ENCODE peak calls at places on chromosomes 2 and 18, in ten cellular contexts. J is A549; I is progenitor cell of endocrine pancreas; X is stimulated activated CD4-positive, alpha-beta T cell treated with anti-CD3 and anti-CD28 coated beads, Interleukin-1b, Interleukin-23, amount 100 ng/mL, for 4 hours; R is coronary artery; M is Kasumi-1; Q is GM04504; D is CD4-positive, alpha-beta memory T cell; O is left lobe of liver; K is NCI-H748 treated with DMSO at 0.1 percent for 48 hours. G is an unnamed sample.

GRCh38 chr2:64220906-64221659 is 76.9 kb upstream of the PELI1 start:
- DNase-seq in J (no peak), I (no peak), X (no peak), R (no peak), M (no peak), Q (no peak), D (no peak), O (no peak), K (no peak), G (no peak)

GRCh38 chr2:29423267-29423666 is 308.1 kb downstream of the CLIP4 start:
- DNase-seq in J (no peak), I (no peak), X (no peak), R (no peak), M (no peak), Q (no peak), D (no peak), O (no peak), K (no peak), G (no peak)

GRCh38 chr2:19667085-19667484 is 234.7 kb downstream of the TTC32 start:
- DNase-seq in J (peak), I (no peak), X (no peak), R (no peak), M (no peak), Q (no peak), D (no peak), O (no peak), K (no peak), G (no peak)

GRCh38 chr18:74271656-74272055 is 20.1 kb downstream of the CYB5A start:
- DNase-seq in J (no peak), I (no peak), X (no peak), R (no peak), M (no peak), Q (no peak), D (no peak), O (no peak), K (no peak), G (no peak)

GRCh38 chr2:28296243-28296642 is 96.4 kb upstream of the FOSL2 start:
- DNase-seq in J (peak), I (no peak), X (no peak), R (no peak), M (no peak), Q (no peak), D (no peak), O (no peak), K (no peak), G (no peak)

GRCh38 chr2:190707726-190708125 is 58.8 kb downstream of the NAB1 start:
- DNase-seq in J (no peak), I (no peak), X (no peak), R (no peak), M (no peak), Q (no peak), D (no peak), O (no peak), K (no peak), G (no peak)

GRCh38 chr18:46322941-46323340 is 218.8 kb downstream of the HAUS1 start:
- DNase-seq in J (no peak), I (no peak), X (no peak), R (no peak), M (no peak), Q (no peak), D (no peak), O (no peak), K (no peak), G (no peak)

GRCh38 chr2:232207174-232207573 is 171.4 kb upstream of the ALPP start:
- DNase-seq in J (no peak), I (no peak), X (no peak), R (no peak), M (no peak), Q (no peak), D (no peak), O (no peak), K (no peak), G (no peak)

GRCh38 chr18:61606759-61607158 is 273.5 kb downstream of the CDH20 start:
- DNase-seq in J (peak), I (no peak), X (no peak), R (no peak), M (peak), Q (peak), D (no peak), O (no peak), K (no peak), G (no peak)

GRCh38 chr2:213451542-213452256 is 167.4 kb downstream of the SPAG16 start:
- DNase-seq in J (no peak), I (peak), X (no peak), R (no peak), M (no peak), Q (no peak), D (no peak), O (no peak), K (peak), G (no peak)

GRCh38 chr2:239274391-239275001 is 126.3 kb downstream of the HDAC4 start:
- DNase-seq in J (peak), I (no peak), X (no peak), R (peak), M (no peak), Q (peak), D (no peak), O (peak), K (no peak), G (no peak)

GRCh38 chr2:32712870-32713269 is 85.0 kb downstream of the TTC27 start:
- DNase-seq in J (no peak), I (no peak), X (no peak), R (no peak), M (no peak), Q (no peak), D (no peak), O (no peak), K (no peak), G (no peak)

GRCh38 chr2:236853558-236853957 is 232.1 kb upstream of the COPS8 start:
- DNase-seq in J (no peak), I (no peak), X (no peak), R (peak), M (no peak), Q (no peak), D (no peak), O (peak), K (no peak), G (no peak)

GRCh38 chr2:162011718-162012564 is 62.1 kb downstream of the DPP4 start:
- DNase-seq in J (no peak), I (no peak), X (no peak), R (no peak), M (no peak), Q (no peak), D (peak), O (no peak), K (no peak), G (no peak)

GRCh38 chr2:11665028-11665427 is 5.0 kb downstream of the NTSR2 start:
- DNase-seq in J (no peak), I (no peak), X (no peak), R (no peak), M (no peak), Q (no peak), D (no peak), O (no peak), K (no peak), G (no peak)

GRCh38 chr2:159211447-159212396 is 74.8 kb downstream of the WDSUB1 start:
- DNase-seq in J (no peak), I (no peak), X (no peak), R (peak), M (no peak), Q (no peak), D (no peak), O (no peak), K (no peak), G (no peak)

GRCh38 chr2:171225989-171226388 is 65.3 kb upstream of the TLK1 start:
- DNase-seq in J (no peak), I (no peak), X (no peak), R (no peak), M (no peak), Q (no peak), D (no peak), O (no peak), K (no peak), G (no peak)

GRCh38 chr18:63975632-63976031 is 5.8 kb downstream of the SERPINB8 start:
- DNase-seq in J (no peak), I (no peak), X (no peak), R (no peak), M (peak), Q (no peak), D (no peak), O (no peak), K (no peak), G (no peak)

GRCh38 chr2:1132328-1132964 is 181.8 kb downstream of the SNTG2 start:
- DNase-seq in J (no peak), I (no peak), X (no peak), R (no peak), M (no peak), Q (no peak), D (no peak), O (no peak), K (peak), G (no peak)

GRCh38 chr2:73074110-73075069 is 2.9 kb upstream of the SFXN5 start:
- DNase-seq in J (no peak), I (no peak), X (no peak), R (no peak), M (no peak), Q (no peak), D (no peak), O (no peak), K (no peak), G (no peak)

GRCh38 chr2:117406443-117406842 is 408.0 kb upstream of the DDX18 start:
- DNase-seq in J (no peak), I (no peak), X (no peak), R (no peak), M (no peak), Q (no peak), D (no peak), O (no peak), K (no peak), G (no peak)

GRCh38 chr2:10329880-10330699 is 27.4 kb downstream of the HPCAL1 start:
- DNase-seq in J (peak), I (no peak), X (no peak), R (no peak), M (no peak), Q (no peak), D (peak), O (no peak), K (no peak), G (no peak)

GRCh38 chr2:230166557-230167170 is 53.1 kb downstream of the SP110 start:
- DNase-seq in J (no peak), I (no peak), X (no peak), R (no peak), M (no peak), Q (no peak), D (no peak), O (peak), K (no peak), G (no peak)

GRCh38 chr18:21194871-21195771 is 46.9 kb upstream of the GREB1L start:
- DNase-seq in J (no peak), I (no peak), X (no peak), R (no peak), M (peak), Q (peak), D (peak), O (no peak), K (peak), G (no peak)

GRCh38 chr2:121125350-121125749 is 159.7 kb downstream of the TFCP2L1 start:
- DNase-seq in J (no peak), I (no peak), X (no peak), R (no peak), M (no peak), Q (no peak), D (no peak), O (no peak), K (no peak), G (no peak)

GRCh38 chr18:8553611-8553924 is 55.7 kb upstream of the RAB12 start:
- DNase-seq in J (no peak), I (no peak), X (no peak), R (no peak), M (no peak), Q (no peak), D (no peak), O (no peak), K (no peak), G (no peak)

GRCh38 chr2:46521215-46521683 is 41.9 kb downstream of the TMEM247 start:
- DNase-seq in J (no peak), I (no peak), X (no peak), R (peak), M (peak), Q (no peak), D (no peak), O (no peak), K (no peak), G (no peak)

GRCh38 chr2:239061824-239062560 is 214.1 kb downstream of the TWIST2 start:
- DNase-seq in J (no peak), I (no peak), X (no peak), R (no peak), M (no peak), Q (no peak), D (no peak), O (no peak), K (no peak), G (no peak)

GRCh38 chr2:136134126-136134525 is 16.2 kb upstream of the CXCR4 start:
- DNase-seq in J (no peak), I (no peak), X (no peak), R (peak), M (no peak), Q (no peak), D (peak), O (no peak), K (no peak), G (no peak)

GRCh38 chr2:177908182-177908581 is 164.4 kb downstream of the PDE11A start:
- DNase-seq in J (no peak), I (no peak), X (no peak), R (no peak), M (peak), Q (no peak), D (no peak), O (no peak), K (no peak), G (no peak)

GRCh38 chr2:224142397-224143312 is 103.6 kb upstream of the SERPINE2 start:
- DNase-seq in J (peak), I (no peak), X (no peak), R (no peak), M (no peak), Q (peak), D (no peak), O (no peak), K (no peak), G (no peak)

GRCh38 chr18:77401173-77401572 is 151.5 kb downstream of the GALR1 start:
- DNase-seq in J (no peak), I (no peak), X (no peak), R (no peak), M (no peak), Q (no peak), D (no peak), O (no peak), K (no peak), G (no peak)

GRCh38 chr2:31233216-31233615 is 736 bp upstream of the EHD3 start:
- DNase-seq in J (no peak), I (no peak), X (no peak), R (no peak), M (no peak), Q (no peak), D (no peak), O (no peak), K (no peak), G (no peak)

GRCh38 chr2:133025004-133025403 is 355.0 kb upstream of the LYPD1 start:
- DNase-seq in J (no peak), I (no peak), X (no peak), R (no peak), M (no peak), Q (no peak), D (no peak), O (no peak), K (no peak), G (no peak)

GRCh38 chr2:215419769-215420470 is 15.9 kb downstream of the FN1 start:
- DNase-seq in J (no peak), I (no peak), X (no peak), R (no peak), M (no peak), Q (no peak), D (no peak), O (no peak), K (no peak), G (no peak)

GRCh38 chr2:238820909-238821308 is 27.0 kb upstream of the TWIST2 start:
- DNase-seq in J (no peak), I (no peak), X (no peak), R (no peak), M (no peak), Q (peak), D (no peak), O (peak), K (no peak), G (no peak)

GRCh38 chr2:215652432-215652831 is 216.6 kb upstream of the FN1 start:
- DNase-seq in J (no peak), I (no peak), X (no peak), R (no peak), M (no peak), Q (peak), D (no peak), O (no peak), K (no peak), G (no peak)

GRCh38 chr2:27903649-27904544 is 13.4 kb downstream of the BABAM2 start:
- DNase-seq in J (no peak), I (no peak), X (no peak), R (no peak), M (no peak), Q (no peak), D (no peak), O (no peak), K (no peak), G (no peak)

GRCh38 chr18:63974991-63975390 is 5.1 kb downstream of the SERPINB8 start:
- DNase-seq in J (no peak), I (no peak), X (no peak), R (no peak), M (peak), Q (no peak), D (no peak), O (peak), K (no peak), G (no peak)